ENCODE peak calls at places on chromosomes 6 and 20, in four cellular contexts. W is sigmoid colon; U is CD8-positive, alpha-beta T cell; L is breast epithelium. R is an unnamed sample. For H3K36me3, the result is how much of the 10 kb centered on the place peaks cover.

GRCh38 chr6:116969211-116969863 is 92.3 kb downstream of the RFX6 start:
- DNase-seq in W (no peak), U (no peak), L (no peak), R (no peak)

GRCh38 chr6:166927240-166927941 is 29.0 kb downstream of the RNASET2 start:
- DNase-seq in W (no peak), U (no peak), L (no peak), R (no peak)

GRCh38 chr6:44708208-44708607 is 320.7 kb downstream of the CDC5L start:
- DNase-seq in W (no peak), U (no peak), L (no peak), R (no peak)

GRCh38 chr6:135419162-135419561 is 78.4 kb downstream of the AHI1 start:
- DNase-seq in W (no peak), U (no peak), L (no peak), R (no peak)

GRCh38 chr6:91744576-91744975 is 1157.7 kb upstream of the MAP3K7 start:
- DNase-seq in W (no peak), U (no peak), L (no peak), R (no peak)

GRCh38 chr6:43671801-43672690 is 15.5 kb downstream of the MRPS18A start:
- DNase-seq in W (no peak), U (no peak), L (peak), R (no peak)

GRCh38 chr6:141105481-141105880 is 1027.2 kb upstream of the GJE1 start:
- DNase-seq in W (no peak), U (no peak), L (no peak), R (no peak)

GRCh38 chr6:28988536-28989415 is 16.3 kb downstream of the ZNF311 start:
- DNase-seq in W (peak), U (peak), L (no peak), R (no peak)

GRCh38 chr6:89080281-89081128 is at the start of gene PNRC1:
- DNase-seq in W (peak), U (peak), L (peak), R (peak)

GRCh38 chr6:169073311-169073710 is 180.3 kb downstream of the THBS2 start:
- DNase-seq in W (no peak), U (no peak), L (no peak), R (no peak)

GRCh38 chr6:617485-618100 is 39.3 kb downstream of the HUS1B start:
- DNase-seq in W (no peak), U (peak), L (peak), R (no peak)

GRCh38 chr20:36861875-36862801 is 13.8 kb upstream of the TLDC2 start:
- DNase-seq in W (peak), U (no peak), L (peak), R (peak)

GRCh38 chr6:71321344-71321743 is 32.7 kb downstream of the OGFRL1 start:
- DNase-seq in W (no peak), U (no peak), L (no peak), R (no peak)

GRCh38 chr6:166527849-166528248 is 58.6 kb downstream of the RAMACL start:
- DNase-seq in W (no peak), U (no peak), L (no peak), R (no peak)

GRCh38 chr6:43798688-43799444 is 28.9 kb downstream of the VEGFA start:
- DNase-seq in W (no peak), U (no peak), L (peak), R (peak)

GRCh38 chr6:72552938-72553337 is 68.9 kb upstream of the KCNQ5 start:
- DNase-seq in W (no peak), U (no peak), L (no peak), R (no peak)

GRCh38 chr6:6931047-6932025 is 176.4 kb upstream of the RREB1 start:
- DNase-seq in W (no peak), U (no peak), L (no peak), R (no peak)

GRCh38 chr20:59948212-59948611 is 8.0 kb downstream of the FAM217B start:
- DNase-seq in W (no peak), U (no peak), L (no peak), R (no peak)

GRCh38 chr20:3560162-3560561 is 89.3 kb downstream of the ATRN start:
- DNase-seq in W (no peak), U (no peak), L (no peak), R (no peak)

GRCh38 chr20:3559231-3559630 is 88.4 kb downstream of the ATRN start:
- DNase-seq in W (no peak), U (no peak), L (no peak), R (no peak)

GRCh38 chr20:3560578-3560977 is 89.8 kb downstream of the ATRN start:
- DNase-seq in W (no peak), U (no peak), L (no peak), R (no peak)

GRCh38 chr20:3557237-3557636 is 86.4 kb downstream of the ATRN start:
- DNase-seq in W (no peak), U (no peak), L (no peak), R (no peak)

GRCh38 chr20:3559637-3560036 is 88.8 kb downstream of the ATRN start:
- DNase-seq in W (no peak), U (no peak), L (no peak), R (no peak)
- H3K36me3 ChIP-seq in W (under half), U (under half), L (under half), R (under half)

DNA sequence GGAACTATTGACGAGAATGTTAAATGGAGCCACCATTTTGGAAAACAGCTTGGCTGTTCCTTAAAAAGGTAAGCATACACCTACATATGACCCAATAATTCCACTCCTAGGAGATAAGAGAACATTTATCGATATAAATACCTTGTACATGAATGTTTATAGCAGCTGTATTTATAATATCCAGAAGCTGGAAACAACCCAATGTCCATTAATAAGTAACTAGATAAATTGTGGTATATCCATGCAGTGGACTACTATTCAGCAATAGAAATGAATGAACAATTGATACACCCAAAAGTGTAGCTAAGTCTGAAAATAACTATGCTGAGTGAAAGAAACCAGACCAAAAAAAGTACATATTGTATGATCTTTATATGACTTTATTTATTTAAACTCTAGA is 42.2 kb upstream of the ADIG start:
- DNase-seq in W (no peak), U (no peak), L (no peak), R (no peak)
- H3K36me3 ChIP-seq in W (half or more), U (under half), L (under half), R (half or more)

GRCh38 chr20:62008643-62009183 is 57.0 kb downstream of the TAF4 start:
- DNase-seq in W (no peak), U (no peak), L (no peak), R (peak)

GRCh38 chr20:62006482-62006881 is 59.2 kb downstream of the TAF4 start:
- DNase-seq in W (no peak), U (no peak), L (no peak), R (no peak)

GRCh38 chr20:62009322-62009721 is 56.4 kb downstream of the TAF4 start:
- DNase-seq in W (no peak), U (no peak), L (no peak), R (no peak)

GRCh38 chr20:62004614-62005013 is 61.1 kb downstream of the TAF4 start:
- DNase-seq in W (no peak), U (no peak), L (no peak), R (peak)

GRCh38 chr20:62007127-62007647 is 58.5 kb downstream of the TAF4 start:
- DNase-seq in W (no peak), U (no peak), L (no peak), R (peak)
- H3K36me3 ChIP-seq in W (half or more), U (under half), L (under half), R (half or more)

DNA sequence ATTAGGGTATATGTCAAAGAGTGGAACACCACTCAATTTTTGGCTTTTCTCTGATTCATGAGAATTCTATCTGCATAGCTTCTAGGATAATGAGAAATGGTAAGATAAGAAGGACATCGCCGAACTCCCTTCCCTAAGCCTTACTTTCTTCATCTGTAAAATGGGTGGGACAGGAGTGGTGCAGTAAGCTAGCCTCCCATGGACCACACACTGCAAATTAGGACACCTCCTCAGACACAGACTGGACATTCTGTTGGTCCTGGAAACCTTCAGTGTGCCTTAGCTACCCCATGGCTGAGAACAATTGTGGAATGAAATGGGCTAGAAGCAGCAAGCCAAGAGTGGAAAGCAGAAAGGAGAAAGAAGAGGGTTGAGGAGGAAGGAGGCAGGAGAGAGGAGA is 89.6 kb downstream of the BMP7 start:
- DNase-seq in W (no peak), U (no peak), L (no peak), R (no peak)
- H3K36me3 ChIP-seq in W (under half), U (under half), L (under half), R (under half)

DNA sequence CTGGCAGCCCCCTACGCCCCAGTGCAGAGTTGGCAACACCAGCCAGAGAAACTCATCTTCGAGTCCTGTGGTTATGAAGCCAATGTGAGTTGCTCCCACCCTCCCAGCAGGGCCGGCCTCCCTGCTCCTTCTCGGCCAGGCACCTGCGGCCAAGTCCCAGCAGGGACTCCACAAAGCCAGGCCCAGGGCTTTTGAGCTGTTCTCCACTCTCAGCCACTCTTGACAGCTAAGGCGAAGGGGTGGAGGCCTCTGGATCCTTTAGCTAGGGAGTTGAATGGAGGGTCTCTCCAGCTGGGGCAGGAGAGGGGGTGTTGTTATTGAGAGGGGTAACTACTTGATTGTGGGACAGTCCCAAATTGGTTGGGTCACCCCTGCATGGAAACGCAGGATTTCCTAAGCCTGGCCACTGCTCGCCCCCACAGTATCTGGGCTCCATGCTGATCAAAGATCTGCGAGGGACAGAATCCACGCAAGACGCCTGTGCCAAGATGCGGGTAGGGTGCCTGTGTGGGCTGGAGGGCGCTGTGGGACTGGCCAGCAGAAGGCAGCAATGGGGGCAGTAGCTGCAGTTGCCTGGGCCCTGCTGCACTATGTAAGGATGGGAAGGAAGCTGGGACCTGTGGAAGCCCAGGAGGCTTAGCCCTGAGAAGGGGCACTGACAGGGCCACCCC is 58.3 kb downstream of the TCP11 start:
- DNase-seq in W (peak), U (no peak), L (peak), R (no peak)
- H3K36me3 ChIP-seq in W (half or more), U (under half), L (under half), R (under half)

GRCh38 chr6:100209323-100210137 is 215.5 kb upstream of the MCHR2 start:
- DNase-seq in W (no peak), U (no peak), L (no peak), R (no peak)
- H3K36me3 ChIP-seq in W (under half), U (under half), L (under half), R (under half)

DNA sequence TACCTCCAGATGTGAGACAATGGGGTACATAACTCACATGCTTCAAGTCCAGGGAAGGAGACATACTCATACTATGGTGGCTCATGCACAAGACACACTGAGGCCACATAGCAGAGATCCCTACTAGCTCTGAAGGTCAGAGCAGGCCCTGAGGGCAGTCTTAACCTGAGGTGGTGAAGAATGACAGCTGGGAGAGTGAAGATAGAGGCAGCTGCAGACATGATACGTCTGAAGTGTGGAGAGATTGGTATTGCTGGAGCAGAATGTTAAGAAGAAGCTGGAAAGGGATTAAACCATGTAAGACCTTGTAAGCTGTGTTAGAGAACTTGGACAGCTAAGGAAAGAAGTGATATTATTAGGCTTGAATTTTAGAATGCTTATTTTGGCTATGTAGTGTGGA is 32.9 kb downstream of the PGM3 start:
- DNase-seq in W (no peak), U (no peak), L (no peak), R (no peak)
- H3K36me3 ChIP-seq in W (half or more), U (under half), L (under half), R (under half)

GRCh38 chr20:38084425-38084951 is 50.9 kb downstream of the RPRD1B start:
- DNase-seq in W (no peak), U (no peak), L (no peak), R (no peak)

GRCh38 chr20:38085031-38085430 is 51.5 kb downstream of the RPRD1B start:
- DNase-seq in W (no peak), U (no peak), L (no peak), R (no peak)

GRCh38 chr20:38081575-38081974 is 48.0 kb downstream of the RPRD1B start:
- DNase-seq in W (no peak), U (no peak), L (no peak), R (no peak)

GRCh38 chr20:38082894-38083293 is 49.3 kb downstream of the RPRD1B start:
- DNase-seq in W (no peak), U (no peak), L (no peak), R (no peak)

DNA sequence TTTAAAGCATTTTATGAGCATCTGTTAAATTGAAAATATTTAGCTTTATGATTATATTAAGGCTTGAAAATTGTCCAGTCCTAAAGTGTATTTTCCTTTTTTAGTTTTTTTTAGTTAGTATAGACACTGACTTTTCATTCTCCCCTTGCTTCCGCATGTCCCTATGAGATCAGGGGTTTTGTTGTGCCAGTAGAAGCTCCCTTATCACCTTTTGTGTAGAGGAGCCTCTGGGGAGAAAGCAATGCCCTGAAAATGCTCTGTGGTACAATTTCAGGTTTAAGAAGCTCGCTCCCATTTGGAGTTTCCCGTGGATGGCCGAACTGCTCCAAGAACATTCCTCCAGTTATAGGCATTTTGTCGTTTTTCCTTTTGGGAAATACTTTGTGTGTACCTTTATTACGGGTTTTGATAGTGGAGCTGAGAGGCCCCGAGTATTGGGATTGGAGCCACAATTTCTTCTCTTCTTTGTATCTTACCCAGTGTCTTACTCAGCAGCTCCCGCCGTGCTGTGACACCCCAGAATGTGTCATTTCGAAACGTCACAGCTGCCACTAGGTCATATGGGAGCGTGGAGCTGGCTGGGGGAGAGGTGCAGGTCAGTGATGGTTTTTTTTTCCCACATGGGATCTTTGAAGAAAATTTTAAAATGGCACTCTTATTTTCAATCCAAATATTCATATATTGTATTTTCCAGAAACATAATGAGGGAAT is 49.9 kb downstream of the RPRD1B start:
- DNase-seq in W (no peak), U (no peak), L (no peak), R (no peak)
- H3K36me3 ChIP-seq in W (under half), U (under half), L (under half), R (half or more)

GRCh38 chr6:149608381-149608982 is 40.0 kb downstream of the KATNA1 start:
- DNase-seq in W (no peak), U (no peak), L (no peak), R (no peak)

GRCh38 chr6:149615805-149616204 is 32.7 kb downstream of the KATNA1 start:
- DNase-seq in W (no peak), U (no peak), L (no peak), R (no peak)

GRCh38 chr6:149614352-149614751 is 34.2 kb downstream of the KATNA1 start:
- DNase-seq in W (no peak), U (no peak), L (no peak), R (no peak)
- H3K36me3 ChIP-seq in W (under half), U (under half), L (under half), R (under half)

DNA sequence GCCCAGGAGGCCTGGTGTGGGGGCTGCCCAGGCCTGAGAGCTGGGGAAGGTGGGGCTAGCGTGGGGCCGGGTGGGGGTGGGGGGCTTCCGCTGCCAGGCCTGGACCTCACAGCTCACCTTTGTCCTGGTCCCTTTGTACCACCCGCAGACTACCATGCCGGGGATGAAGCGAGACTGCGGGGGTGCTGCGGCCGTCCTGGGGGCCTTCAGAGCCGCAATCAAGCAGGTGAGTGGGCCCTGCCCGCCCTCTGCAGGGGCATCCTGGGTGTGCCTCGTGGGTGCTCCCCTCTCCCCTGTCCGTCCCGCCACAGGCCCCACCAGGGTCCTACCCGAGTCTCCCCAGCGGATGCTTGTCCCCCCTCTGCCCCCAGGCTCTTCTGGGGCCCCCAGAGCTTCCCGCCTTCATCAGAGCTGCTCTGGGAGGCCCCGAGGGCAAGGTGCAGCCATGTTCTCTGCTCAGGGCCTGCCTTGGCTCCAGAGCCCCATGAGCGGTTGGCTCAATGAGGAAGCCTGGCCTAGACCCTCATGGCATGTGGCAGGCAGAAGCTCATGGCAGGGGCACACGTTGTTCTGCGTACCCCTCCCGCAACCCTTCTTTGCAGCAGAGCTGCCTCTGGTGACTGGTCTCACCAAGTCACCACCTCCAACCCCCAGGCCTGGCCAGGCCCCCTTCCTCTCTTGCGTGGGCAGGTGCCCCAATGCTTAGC is 14.5 kb downstream of the NPEPL1 start:
- DNase-seq in W (peak), U (peak), L (peak), R (peak)
- H3K36me3 ChIP-seq in W (half or more), U (under half), L (under half), R (under half)